ENCODE peak calls at places on chromosomes 13 and 19, in five cellular contexts. I, A, M, D and R are unnamed samples. For H3K4me1, the result is how much of the 10 kb centered on the place peaks cover.

GRCh38 chr19:12202250-12202649 is 39.4 kb downstream of the ZNF136 start:
- DNase-seq in A (no peak), D (no peak), M (peak), I (no peak), R (no peak)

GRCh38 chr13:44030615-44031014 is 150.9 kb downstream of the LACC1 start:
- DNase-seq in D (peak), I (no peak), A (no peak), M (no peak), R (no peak)

GRCh38 chr19:48194041-48194871 is 23.8 kb downstream of the ZSWIM9 start:
- DNase-seq in A (no peak), M (no peak), D (no peak), I (peak), R (no peak)

GRCh38 chr19:4310247-4311121 is 6.1 kb downstream of the FSD1 start:
- DNase-seq in I (no peak), D (no peak), A (no peak), M (no peak), R (peak)

GRCh38 chr19:35712529-35712909 is 5.3 kb upstream of the KMT2B start:
- DNase-seq in D (no peak), A (no peak), M (no peak), I (no peak), R (no peak)

GRCh38 chr13:59531571-59532091 is 632.1 kb downstream of the DIAPH3 start:
- DNase-seq in I (peak), A (no peak), D (peak), M (peak), R (peak)

GRCh38 chr13:27562457-27562856 is 57.9 kb downstream of the LNX2 start:
- DNase-seq in A (no peak), M (no peak), I (no peak), D (no peak), R (no peak)

GRCh38 chr13:85091835-85092234 is 707.4 kb downstream of the SLITRK6 start:
- DNase-seq in M (no peak), A (no peak), I (no peak), D (no peak), R (no peak)

GRCh38 chr13:32911506-32911905 is 104.7 kb upstream of the KL start:
- DNase-seq in D (no peak), I (no peak), A (no peak), M (no peak), R (no peak)

GRCh38 chr19:50428768-50429463 is 3.8 kb upstream of the MYBPC2 start:
- DNase-seq in I (no peak), D (no peak), A (no peak), M (no peak), R (no peak)

GRCh38 chr13:51614350-51614786 is 30.1 kb downstream of the WDFY2 start:
- DNase-seq in I (no peak), A (peak), M (no peak), D (peak), R (no peak)

GRCh38 chr19:29489182-29489951 is 36.4 kb upstream of the VSTM2B start:
- DNase-seq in A (no peak), M (peak), I (peak), D (no peak), R (no peak)
- H3K4me1 ChIP-seq in A (under half), M (under half), I (under half), D (under half), R (under half)

GRCh38 chr19:8413593-8413923 is 453 bp downstream of the MARCHF2 start:
- DNase-seq in D (no peak), I (no peak), M (no peak), A (no peak), R (no peak)

DNA sequence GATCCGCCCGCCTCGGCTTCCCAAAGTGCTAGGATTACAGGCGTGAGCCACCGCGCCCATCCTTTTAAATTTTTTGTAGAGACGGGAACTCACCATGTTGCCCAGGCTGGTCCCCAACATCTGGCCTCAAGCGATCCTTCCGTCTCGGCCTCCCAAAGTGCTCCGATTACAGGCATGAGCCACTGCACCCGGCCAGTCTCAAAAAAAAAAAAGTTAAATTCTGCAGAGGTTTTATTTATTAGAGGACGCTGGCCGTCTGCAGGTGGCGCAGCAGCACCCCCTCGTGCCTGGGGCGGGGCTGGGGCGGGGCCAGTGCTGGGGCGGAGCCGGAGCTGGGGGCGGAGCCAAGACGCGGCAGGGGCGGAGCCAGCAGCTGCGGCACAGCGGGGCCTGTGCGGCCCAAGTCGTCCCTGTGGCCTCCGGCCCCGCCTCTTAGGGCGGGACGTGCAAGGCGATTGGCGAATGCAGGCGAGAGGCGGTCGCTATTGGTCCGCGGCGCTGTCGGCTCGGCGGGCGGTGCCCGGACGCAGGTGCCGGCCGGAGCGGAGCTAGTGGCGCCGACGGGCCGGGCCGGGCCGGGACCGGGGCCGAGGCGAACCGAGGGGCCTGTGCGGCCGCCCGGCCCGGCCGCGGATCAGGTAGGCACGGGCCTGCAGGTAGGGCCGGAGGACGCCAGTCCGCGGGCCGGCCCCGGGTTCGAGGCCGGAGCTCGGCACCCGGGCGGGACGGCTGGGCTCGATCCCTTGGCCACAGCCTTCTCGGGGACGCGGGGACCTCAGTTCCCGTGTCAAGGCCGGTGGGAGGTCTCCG is at the start of gene MARCHF2:
- DNase-seq in I (peak), D (peak), A (peak), M (peak), R (peak)
- H3K27ac ChIP-seq in I (peak), D (peak), A (no peak), M (no peak), R (peak)

GRCh38 chr19:18501351-18501750 is 20.5 kb downstream of the ELL start:
- DNase-seq in M (no peak), I (no peak), A (no peak), D (no peak), R (no peak)
- H3K4me1 ChIP-seq in M (half or more), I (under half), A (half or more), D (half or more), R (half or more)

DNA sequence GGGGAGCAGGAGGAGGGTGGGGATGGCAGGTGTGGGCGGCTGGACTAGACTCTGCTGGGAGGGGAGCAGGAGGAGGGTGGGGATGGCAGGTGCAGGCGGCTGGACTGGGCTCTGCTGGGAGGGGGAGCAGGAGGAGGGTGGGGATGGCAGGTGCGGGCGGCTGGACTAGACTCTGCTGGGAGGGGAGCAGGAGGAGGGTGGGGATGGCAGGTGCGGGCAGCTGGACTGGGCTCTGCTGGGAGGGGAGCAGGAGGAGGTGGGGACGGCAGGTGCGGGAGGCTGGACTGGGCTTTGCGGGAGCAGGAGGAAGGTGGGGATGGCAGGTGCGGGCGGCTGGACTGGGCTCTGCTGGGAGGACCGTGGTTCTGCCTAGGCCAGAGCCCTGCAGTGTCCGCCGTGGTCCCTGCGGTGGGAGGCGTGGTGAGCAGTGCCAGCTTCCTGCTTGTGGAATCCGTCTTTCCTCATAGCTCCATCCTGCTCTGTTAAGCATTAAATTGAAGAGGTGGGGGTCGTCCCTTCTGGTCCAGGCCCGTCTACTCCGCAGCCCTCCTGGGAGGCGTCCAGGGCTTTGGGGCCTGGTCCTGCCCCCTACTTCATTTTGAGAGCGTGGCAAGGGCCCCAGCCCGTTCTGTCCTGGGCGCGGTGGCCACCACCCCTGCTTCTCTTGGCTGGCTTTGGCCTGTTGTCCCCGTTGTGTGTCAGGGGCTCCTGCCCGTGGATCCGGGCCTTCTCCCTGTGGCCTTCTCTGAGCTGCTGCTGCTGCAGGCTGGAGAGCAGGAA is 4.7 kb downstream of the SPPL2B start:
- DNase-seq in A (no peak), I (no peak), D (no peak), M (peak), R (peak)
- H3K27ac ChIP-seq in A (no peak), I (no peak), D (peak), M (peak), R (no peak)

GRCh38 chr19:11089254-11090013 is at the start of gene LDLR:
- DNase-seq in M (peak), D (peak), I (peak), A (peak), R (peak)

GRCh38 chr19:11092181-11092538 is 2.9 kb downstream of the LDLR start:
- DNase-seq in A (no peak), I (no peak), M (no peak), D (no peak), R (no peak)

GRCh38 chr19:11088508-11089253 is 582 bp upstream of the LDLR start:
- DNase-seq in M (no peak), A (no peak), I (no peak), D (no peak), R (no peak)

GRCh38 chr19:11090264-11091032 is 1.2 kb downstream of the LDLR start:
- DNase-seq in I (peak), D (peak), A (peak), M (peak), R (peak)

DNA sequence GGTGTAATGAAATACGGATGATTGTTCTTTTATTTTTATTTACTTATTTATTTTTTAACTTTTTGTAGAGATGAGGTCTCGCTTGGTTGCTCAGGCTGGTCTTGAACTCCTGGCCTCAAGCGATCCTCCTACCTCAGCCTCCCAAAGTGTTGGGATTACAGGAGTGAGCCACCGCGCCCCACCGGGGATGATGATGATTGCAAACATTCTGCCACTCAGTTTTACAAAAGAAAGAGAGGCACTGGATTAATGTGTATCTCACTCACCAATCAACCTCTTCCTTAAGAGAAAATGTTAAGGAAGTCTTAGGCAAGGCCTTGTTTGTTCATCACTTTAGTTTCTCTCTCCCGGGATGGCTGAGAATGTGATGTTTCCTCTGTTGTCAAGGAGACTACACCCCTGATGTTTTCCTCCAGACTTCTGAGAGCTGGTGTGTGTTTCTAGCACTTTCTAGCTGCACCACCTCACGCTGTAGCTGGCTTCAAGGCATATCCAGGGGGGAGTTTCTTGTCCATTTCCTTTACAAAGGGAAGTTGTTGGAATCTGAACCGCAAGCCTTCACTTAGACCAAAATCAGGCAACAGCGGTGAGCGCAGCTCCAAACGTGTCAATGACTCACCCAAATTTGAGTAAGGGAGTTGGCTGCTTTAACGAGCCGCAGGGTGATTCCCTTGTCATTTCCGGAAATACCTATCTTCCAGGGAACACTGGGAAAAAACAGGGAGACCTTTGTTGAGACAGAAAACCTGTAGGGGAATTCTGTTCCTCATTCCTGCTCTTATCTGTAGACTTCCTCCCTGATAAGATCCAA is 2.3 kb downstream of the LDLR start:
- DNase-seq in M (no peak), I (no peak), A (no peak), D (peak), R (peak)
- H3K4me1 ChIP-seq in M (half or more), I (under half), A (under half), D (under half), R (half or more)